ENCODE peak calls at places on chromosomes 1 and 21, in eight cellular contexts. J is NCI-H2081; G is DMS153; T is kidney epithelial cell; A is RCC 7860; S is NCI-H2171 treated with DMSO at 0.1 percent for 48 hours; Y is CD8-positive, alpha-beta memory T cell; I is lower lobe of right lung. R is an unnamed sample.

GRCh38 chr1:86515597-86515996 is 31.3 kb upstream of the CLCA4 start:
- DNase-seq in J (peak; percentile 4), G (peak; percentile 12), T (no peak), A (no peak), S (no peak), Y (no peak), I (no peak), R (no peak)

GRCh38 chr1:229087906-229088305 is 183.0 kb upstream of the RAB4A start:
- DNase-seq in J (no peak), G (no peak), T (no peak), A (no peak), S (no peak), Y (no peak), I (no peak), R (no peak)

GRCh38 chr1:197486948-197487347 is 218.9 kb downstream of the CRB1 start:
- DNase-seq in J (peak; percentile 27), G (peak; percentile 74), T (no peak), A (no peak), S (no peak), Y (no peak), I (no peak), R (no peak)

GRCh38 chr1:234518876-234519275 is 39.9 kb upstream of the TARBP1 start:
- DNase-seq in J (no peak), G (no peak), T (no peak), A (no peak), S (no peak), Y (no peak), I (no peak), R (no peak)

GRCh38 chr1:24989082-24989481 is 59.0 kb upstream of the RUNX3 start:
- DNase-seq in J (no peak), G (no peak), T (no peak), A (no peak), S (no peak), Y (peak; percentile 15), I (no peak), R (no peak)

GRCh38 chr1:14804626-14805025 is 206.1 kb downstream of the KAZN start:
- DNase-seq in J (no peak), G (no peak), T (no peak), A (no peak), S (no peak), Y (no peak), I (peak; percentile 20), R (no peak)

GRCh38 chr21:34526618-34527290 is 14.7 kb upstream of the KCNE1 start:
- DNase-seq in J (no peak), G (no peak), T (peak; percentile 100), A (peak; percentile 97), S (no peak), Y (no peak), I (peak; percentile 62), R (peak; percentile 79)

GRCh38 chr1:231757101-231757404 is 130.5 kb downstream of the DISC1 start:
- DNase-seq in J (no peak), G (peak; percentile 38), T (no peak), A (no peak), S (no peak), Y (no peak), I (no peak), R (no peak)

GRCh38 chr1:243471026-243471685 is 215.3 kb downstream of the SDCCAG8 start:
- DNase-seq in J (no peak), G (no peak), T (no peak), A (no peak), S (peak; percentile 99), Y (no peak), I (no peak), R (no peak)

GRCh38 chr1:34653110-34653509 is 101.7 kb upstream of the GJB5 start:
- DNase-seq in J (no peak), G (no peak), T (no peak), A (no peak), S (no peak), Y (no peak), I (no peak), R (no peak)

GRCh38 chr1:27011058-27011764 is 1.4 kb downstream of the TENT5B start:
- DNase-seq in J (no peak), G (no peak), T (no peak), A (peak; percentile 92), S (no peak), Y (no peak), I (peak; percentile 81), R (no peak)

GRCh38 chr1:198564716-198565115 is 24.2 kb upstream of the ATP6V1G3 start:
- DNase-seq in J (no peak), G (no peak), T (no peak), A (no peak), S (no peak), Y (peak; percentile 60), I (no peak), R (no peak)

GRCh38 chr1:166235728-166236127 is 68.9 kb upstream of the FAM78B start:
- DNase-seq in J (no peak), G (no peak), T (no peak), A (no peak), S (no peak), Y (no peak), I (no peak), R (no peak)

GRCh38 chr1:108043712-108044111 is 78.7 kb upstream of the VAV3 start:
- DNase-seq in J (no peak), G (no peak), T (no peak), A (no peak), S (no peak), Y (no peak), I (no peak), R (no peak)

GRCh38 chr1:112247036-112247597 is 148.9 kb upstream of the CTTNBP2NL start:
- DNase-seq in J (peak; percentile 86), G (peak; percentile 93), T (no peak), A (no peak), S (peak; percentile 58), Y (no peak), I (no peak), R (no peak)

GRCh38 chr1:107378602-107379265 is 237.9 kb downstream of the NTNG1 start:
- DNase-seq in J (no peak), G (no peak), T (peak; percentile 31), A (peak; percentile 81), S (no peak), Y (no peak), I (no peak), R (no peak)

GRCh38 chr1:45348020-45348419 is 7.8 kb upstream of the MUTYH start:
- DNase-seq in J (no peak), G (no peak), T (no peak), A (no peak), S (no peak), Y (no peak), I (no peak), R (no peak)

GRCh38 chr1:219277304-219277840 is 103.7 kb downstream of the LYPLAL1 start:
- DNase-seq in J (no peak), G (no peak), T (no peak), A (no peak), S (no peak), Y (no peak), I (no peak), R (no peak)

GRCh38 chr1:199449681-199450080 is 577.8 kb upstream of the NR5A2 start:
- DNase-seq in J (no peak), G (no peak), T (no peak), A (no peak), S (no peak), Y (no peak), I (no peak), R (no peak)

GRCh38 chr1:152440635-152441471 is 26.8 kb upstream of the CRNN start:
- DNase-seq in J (peak; percentile 63), G (peak; percentile 36), T (no peak), A (peak; percentile 59), S (peak; percentile 79), Y (peak; percentile 80), I (peak; percentile 70), R (peak; percentile 80)

GRCh38 chr21:36825683-36826082 is 126.8 kb downstream of the SIM2 start:
- DNase-seq in J (peak; percentile 43), G (no peak), T (no peak), A (no peak), S (peak; percentile 3), Y (no peak), I (no peak), R (no peak)

GRCh38 chr21:22319435-22319834 is 1321.2 kb downstream of the NCAM2 start:
- DNase-seq in J (no peak), G (no peak), T (no peak), A (no peak), S (no peak), Y (no peak), I (no peak), R (no peak)

GRCh38 chr1:242454262-242455051 is 70.0 kb downstream of the PLD5 start:
- DNase-seq in J (peak; percentile 81), G (peak; percentile 71), T (no peak), A (peak; percentile 56), S (peak; percentile 64), Y (no peak), I (no peak), R (no peak)

GRCh38 chr1:74731399-74732052 is 1.3 kb downstream of the CRYZ start:
- DNase-seq in J (no peak), G (no peak), T (peak; percentile 73), A (peak; percentile 91), S (no peak), Y (no peak), I (no peak), R (no peak)

GRCh38 chr1:236724049-236724448 is 37.8 kb downstream of the ACTN2 start:
- DNase-seq in J (no peak), G (no peak), T (no peak), A (no peak), S (no peak), Y (no peak), I (no peak), R (no peak)

GRCh38 chr1:17200756-17201155 is 4.2 kb upstream of the PADI1 start:
- DNase-seq in J (no peak), G (no peak), T (peak; percentile 79), A (peak; percentile 62), S (no peak), Y (peak; percentile 21), I (no peak), R (no peak)

GRCh38 chr21:41926068-41926806 is 27.6 kb downstream of the C2CD2 start:
- DNase-seq in J (no peak), G (no peak), T (no peak), A (peak; percentile 40), S (no peak), Y (no peak), I (no peak), R (no peak)

GRCh38 chr1:18099026-18099425 is 8.6 kb upstream of the IGSF21 start:
- DNase-seq in J (no peak), G (no peak), T (no peak), A (no peak), S (no peak), Y (no peak), I (no peak), R (no peak)

GRCh38 chr1:37317870-37318431 is 156.4 kb upstream of the ZC3H12A start:
- DNase-seq in J (no peak), G (peak; percentile 34), T (no peak), A (no peak), S (no peak), Y (no peak), I (no peak), R (no peak)

GRCh38 chr1:204464174-204464573 is 30.4 kb downstream of the PIK3C2B start:
- DNase-seq in J (no peak), G (no peak), T (no peak), A (no peak), S (no peak), Y (no peak), I (no peak), R (no peak)

GRCh38 chr1:68093737-68094136 is 43.3 kb upstream of the DIRAS3 start:
- DNase-seq in J (no peak), G (no peak), T (no peak), A (no peak), S (no peak), Y (no peak), I (no peak), R (no peak)

GRCh38 chr1:109933856-109934711 is 23.4 kb downstream of the CSF1 start:
- DNase-seq in J (no peak), G (no peak), T (peak; percentile 63), A (peak; percentile 98), S (no peak), Y (no peak), I (no peak), R (no peak)

GRCh38 chr1:57424231-57425027 is 569 bp upstream of the DAB1 start:
- DNase-seq in J (peak; percentile 50), G (no peak), T (no peak), A (no peak), S (peak; percentile 73), Y (no peak), I (no peak), R (no peak)

GRCh38 chr1:4787551-4787950 is 133.1 kb downstream of the AJAP1 start:
- DNase-seq in J (no peak), G (no peak), T (no peak), A (no peak), S (no peak), Y (no peak), I (no peak), R (no peak)

R was measured in Right ventricle myocardium inferior.